ENCODE peak calls at places on chromosomes 11 and 22, in six cellular contexts. O is MM.1S, R is heart left ventricle, L is A549, V is heart right ventricle, F is astrocyte. A is an unnamed sample.

GRCh38 chr11:30424851-30425250 is 101.9 kb downstream of the ARL14EP start:
- DNase-seq in R (no peak), V (no peak), O (no peak), L (no peak), F (no peak), A (no peak)

GRCh38 chr11:110509485-110509884 is 79.7 kb downstream of the FDX1 start:
- DNase-seq in V (no peak), F (no peak), L (no peak), O (no peak), R (no peak), A (no peak)

GRCh38 chr11:104142701-104143100 is 21.2 kb downstream of the PDGFD start:
- DNase-seq in V (no peak), R (no peak), O (no peak), F (no peak), L (no peak), A (no peak)

GRCh38 chr11:101096036-101096704 is 33.4 kb downstream of the PGR start:
- DNase-seq in F (no peak), R (peak), O (no peak), L (no peak), V (peak), A (no peak)

GRCh38 chr11:33543823-33544222 is 156.8 kb downstream of the C11orf91 start:
- DNase-seq in O (peak), R (no peak), V (no peak), L (no peak), F (no peak), A (no peak)

GRCh38 chr11:32563600-32563959 is 20.1 kb upstream of the EIF3M start:
- DNase-seq in V (no peak), F (no peak), O (no peak), L (no peak), R (no peak), A (no peak)

GRCh38 chr11:78803995-78804394 is 229.3 kb upstream of the NARS2 start:
- DNase-seq in R (no peak), V (no peak), F (no peak), L (no peak), O (no peak), A (no peak)

GRCh38 chr11:8717876-8718753 is 35.5 kb downstream of the RPL27A start:
- DNase-seq in F (peak), L (peak), O (no peak), V (peak), R (peak), A (peak)

GRCh38 chr11:128725630-128726461 is 32.0 kb downstream of the FLI1 start:
- DNase-seq in L (no peak), F (peak), O (peak), V (peak), R (no peak), A (no peak)

GRCh38 chr22:45318558-45319318 is 9.0 kb downstream of the FAM118A start:
- DNase-seq in L (no peak), V (no peak), O (no peak), R (no peak), F (peak), A (no peak)

GRCh38 chr11:43639920-43640319 is 40.6 kb upstream of the HSD17B12 start:
- DNase-seq in R (no peak), F (no peak), L (no peak), O (no peak), V (no peak), A (no peak)

GRCh38 chr11:68667511-68668253 is 16.7 kb upstream of the GAL start:
- DNase-seq in F (no peak), R (no peak), O (no peak), V (no peak), L (no peak), A (no peak)

GRCh38 chr11:44878696-44879095 is 72.0 kb downstream of the TP53I11 start:
- DNase-seq in F (no peak), R (no peak), O (no peak), L (no peak), V (no peak), A (no peak)

GRCh38 chr11:687751-688150 is 7.3 kb downstream of the DEAF1 start:
- DNase-seq in F (no peak), V (no peak), O (no peak), R (no peak), L (no peak), A (no peak)

GRCh38 chr22:36358533-36359171 is 29.1 kb downstream of the MYH9 start:
- DNase-seq in R (peak), L (no peak), O (no peak), F (no peak), V (no peak), A (no peak)

GRCh38 chr22:19687561-19688300 is 26.6 kb upstream of the SEPTIN5 start:
- DNase-seq in L (no peak), O (no peak), V (no peak), F (no peak), R (no peak), A (no peak)

GRCh38 chr11:31714840-31715239 is 96.3 kb downstream of the PAX6 start:
- DNase-seq in R (no peak), V (no peak), F (no peak), O (no peak), L (no peak), A (no peak)

GRCh38 chr11:57458060-57458409 is 2.3 kb upstream of the RTN4RL2 start:
- DNase-seq in V (no peak), R (no peak), L (peak), F (no peak), O (no peak), A (no peak)

GRCh38 chr11:111917312-111917711 is 1.4 kb upstream of the C11orf52 start:
- DNase-seq in L (no peak), F (no peak), O (no peak), R (no peak), V (no peak), A (no peak)

GRCh38 chr11:119109843-119110242 is 2.7 kb downstream of the C2CD2L start:
- DNase-seq in F (no peak), V (no peak), O (no peak), L (no peak), R (no peak), A (no peak)

GRCh38 chr11:129778877-129779276 is 36.8 kb upstream of the TMEM45B start:
- DNase-seq in O (no peak), F (no peak), R (no peak), L (no peak), V (no peak), A (no peak)

GRCh38 chr11:65965986-65966762 is 4.6 kb downstream of the SART1 start:
- DNase-seq in F (no peak), V (no peak), O (no peak), L (no peak), R (no peak), A (no peak)

GRCh38 chr11:69218271-69218682 is 62.5 kb downstream of the SMIM38 start:
- DNase-seq in O (no peak), R (no peak), F (no peak), V (no peak), L (no peak), A (no peak)

GRCh38 chr11:46953093-46953492 is 16.5 kb downstream of the CSTPP1 start:
- DNase-seq in F (no peak), V (no peak), R (no peak), O (no peak), L (no peak), A (no peak)

GRCh38 chr22:50483977-50484853 is 2.4 kb upstream of the MIOX start:
- DNase-seq in L (no peak), F (no peak), R (no peak), V (no peak), O (no peak), A (no peak)

GRCh38 chr11:27864046-27865025 is 164.1 kb upstream of the BDNF start:
- DNase-seq in R (no peak), L (no peak), F (peak), O (no peak), V (no peak), A (no peak)

GRCh38 chr22:37169947-37170688 is 17.9 kb downstream of the C1QTNF6 start:
- DNase-seq in R (peak), F (no peak), O (no peak), V (no peak), L (no peak), A (no peak)

GRCh38 chr11:35980646-35981402 is 37.0 kb downstream of the LDLRAD3 start:
- DNase-seq in L (no peak), O (no peak), R (no peak), F (no peak), V (peak), A (no peak)
- H3K27ac ChIP-seq in L (no peak), O (no peak), R (no peak), F (no peak), V (peak), A (no peak)

GRCh38 chr11:120527111-120527748 is 15.7 kb downstream of the GRIK4 start:
- DNase-seq in O (peak), R (no peak), F (peak), V (no peak), L (no peak), A (no peak)
- TF ChIP-seq CTCF in O (no peak), R (no peak), F (no peak), V (no peak), L (no peak), A (no peak)

DNA sequence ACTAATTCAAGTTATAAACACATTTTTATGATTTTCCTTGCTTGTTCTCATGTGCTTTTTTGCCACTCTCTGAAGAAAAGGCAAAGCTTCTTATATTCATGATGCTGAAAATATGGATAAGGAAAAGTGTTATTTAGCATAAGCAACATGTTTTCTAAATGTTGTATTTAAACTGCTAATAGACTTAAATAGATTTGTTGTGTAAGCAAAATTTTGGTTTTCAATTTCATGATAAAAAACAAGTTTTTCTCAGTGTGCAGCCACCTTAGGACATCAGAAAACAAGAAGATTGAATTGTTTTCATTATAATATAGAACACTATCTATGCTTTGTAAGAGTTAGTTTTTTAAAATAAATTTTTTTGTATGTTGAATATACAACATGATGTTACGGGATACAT is 2.3 kb downstream of the OR4A16 start:
- DNase-seq in L (no peak), V (no peak), F (no peak), O (no peak), R (no peak), A (no peak)
- H3K27ac ChIP-seq in L (no peak), V (no peak), F (no peak), O (no peak), R (no peak), A (no peak)

DNA sequence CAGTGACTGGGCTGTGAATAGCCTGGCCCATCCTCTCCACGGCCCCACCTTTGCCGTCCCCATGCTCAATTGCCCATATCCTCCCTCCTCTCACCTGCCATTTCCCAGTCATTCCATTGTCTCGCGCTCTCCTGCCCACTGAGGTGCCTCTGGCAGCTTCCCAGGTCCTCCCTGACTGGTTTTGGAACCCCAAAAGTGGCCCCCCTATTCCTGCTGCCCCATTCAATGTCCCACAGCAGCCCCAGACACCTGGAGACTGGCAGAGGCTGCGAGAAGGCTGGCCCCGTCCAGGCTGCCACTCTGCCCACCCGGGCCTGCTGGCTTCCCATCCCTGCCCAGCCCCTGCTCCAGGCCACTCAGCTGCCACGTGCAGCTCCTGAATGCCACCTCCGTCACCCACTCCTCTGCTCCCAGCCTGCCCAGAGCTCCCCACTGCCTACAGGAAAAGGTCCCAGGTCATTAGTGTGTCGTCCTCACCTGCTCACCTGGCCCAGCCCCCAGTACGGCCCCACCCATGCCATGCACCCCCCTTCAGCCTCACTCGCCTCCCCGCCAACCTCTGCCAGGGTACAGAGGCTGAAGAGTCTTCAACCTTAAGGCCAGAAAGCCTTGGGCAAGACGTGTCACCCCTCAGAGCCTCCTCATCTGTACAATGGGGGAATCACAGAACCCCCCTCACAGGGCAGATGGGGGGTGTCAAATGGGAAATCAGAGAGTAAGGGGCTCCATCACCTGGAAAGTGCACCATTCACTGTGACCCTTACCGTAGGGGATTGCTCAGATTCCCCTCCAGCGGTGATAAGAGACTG is 37.5 kb downstream of the KCNJ4 start:
- DNase-seq in F (no peak), V (no peak), R (no peak), L (no peak), O (no peak), A (no peak)
- TF ChIP-seq CTCF in F (no peak), V (no peak), R (no peak), L (no peak), O (no peak), A (no peak)

GRCh38 chr11:15807827-15808226 is 548.5 kb downstream of the SOX6 start:
- DNase-seq in V (no peak), R (no peak), F (no peak), L (no peak), O (no peak), A (no peak)
- H3K27ac ChIP-seq in V (no peak), R (no peak), F (no peak), L (no peak), O (no peak), A (no peak)

GRCh38 chr11:124740277-124740882 is 638 bp downstream of the NRGN start:
- DNase-seq in V (no peak), F (no peak), O (peak), R (peak), L (peak), A (no peak)
- TF ChIP-seq CTCF in V (peak), F (peak), O (peak), R (peak), L (peak), A (peak)

GRCh38 chr22:22388494-22388893 is 120.0 kb downstream of the ZNF280B start:
- DNase-seq in F (no peak), V (no peak), O (no peak), L (no peak), R (no peak), A (no peak)
- H3K27ac ChIP-seq in F (no peak), V (no peak), O (no peak), L (no peak), R (no peak), A (no peak)

DNA sequence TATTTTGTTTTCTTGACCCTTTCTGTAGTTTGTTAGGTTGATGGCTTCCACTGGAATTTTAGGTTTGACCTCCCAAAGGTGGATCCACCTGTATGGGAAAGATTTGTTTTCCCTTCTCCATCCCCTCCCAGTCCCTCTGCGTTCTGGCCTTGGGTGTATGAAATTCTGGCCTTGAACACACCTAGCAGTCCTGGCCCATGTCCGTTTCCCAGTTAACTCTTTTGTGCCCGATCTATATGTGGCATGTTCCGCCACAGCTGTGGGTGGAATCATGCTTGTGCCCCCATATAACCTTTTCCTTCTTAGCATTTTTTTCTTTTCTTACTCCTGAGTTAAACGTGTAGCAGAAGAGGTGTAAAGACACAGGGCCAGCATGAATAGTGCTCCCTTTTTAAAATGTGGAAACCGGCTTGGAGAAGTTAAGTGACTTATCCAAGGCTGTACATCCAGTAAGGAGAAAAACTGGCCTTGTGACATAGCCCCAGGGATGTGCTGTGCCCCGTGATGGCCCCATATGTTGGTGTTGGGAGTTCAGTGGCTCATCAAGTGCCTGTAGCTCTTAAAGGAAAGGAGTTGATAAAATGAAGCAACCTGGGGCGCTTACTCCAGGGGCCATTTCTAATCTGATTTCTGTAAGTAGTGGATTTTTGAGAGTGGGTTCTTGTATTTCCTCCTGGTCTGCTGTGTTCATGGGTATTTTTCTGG is 39.3 kb downstream of the ZNRF3 start:
- DNase-seq in O (no peak), L (no peak), R (no peak), F (no peak), V (no peak), A (no peak)
- TF ChIP-seq CTCF in O (no peak), L (no peak), R (no peak), F (no peak), V (no peak), A (no peak)

GRCh38 chr11:6319879-6320410 is 356 bp downstream of the CAVIN3 start:
- DNase-seq in F (peak), V (peak), L (peak), O (no peak), R (peak), A (peak)
- H3K27ac ChIP-seq in F (peak), V (peak), L (peak), O (no peak), R (peak), A (peak)

A was measured in RWPE1.